ENCODE peak calls at places on chromosomes 12 and 14, in eight cellular contexts. W, F, Y, P, S, I, E and U are unnamed samples.

GRCh38 chr12:110320548-110320947 is 39.5 kb downstream of the ATP2A2 start:
- DNase-seq in I (no peak), W (no peak), P (no peak), Y (no peak), E (no peak), S (no peak), F (no peak), U (no peak)

GRCh38 chr12:89856431-89856830 is 147.8 kb upstream of the ATP2B1 start:
- DNase-seq in W (no peak), I (peak), S (no peak), Y (peak), E (no peak), F (no peak), P (peak), U (peak)

GRCh38 chr12:66776974-66777373 is 98.1 kb upstream of the GRIP1 start:
- DNase-seq in F (no peak), S (no peak), Y (no peak), E (peak), P (no peak), W (no peak), I (no peak), U (no peak)

GRCh38 chr12:39352470-39352869 is 90.5 kb downstream of the KIF21A start:
- DNase-seq in W (no peak), I (no peak), F (no peak), P (no peak), Y (no peak), E (no peak), S (no peak), U (peak)

GRCh38 chr12:4355843-4356327 is 23.6 kb downstream of the FGF23 start:
- DNase-seq in I (peak), W (peak), S (peak), Y (no peak), F (no peak), E (peak), P (peak), U (peak)

GRCh38 chr14:21202463-21203358 is 46.8 kb upstream of the OR5AU1 start:
- DNase-seq in P (no peak), Y (no peak), S (no peak), I (no peak), E (no peak), W (no peak), F (no peak), U (peak)

GRCh38 chr12:107320031-107320928 is 226.9 kb upstream of the CRY1 start:
- DNase-seq in Y (peak), E (peak), I (no peak), W (peak), F (peak), P (peak), S (peak), U (no peak)

GRCh38 chr12:58919271-58920101 is 818 bp downstream of the LRIG3 start:
- DNase-seq in P (peak), I (peak), S (peak), W (no peak), E (no peak), Y (peak), F (no peak), U (no peak)

GRCh38 chr14:21543426-21544350 is 17.5 kb upstream of the SALL2 start:
- DNase-seq in W (no peak), Y (no peak), F (no peak), E (no peak), S (peak), I (no peak), P (no peak), U (no peak)

GRCh38 chr12:105100998-105101397 is 6.5 kb upstream of the WASHC4 start:
- DNase-seq in P (peak), E (no peak), F (no peak), W (no peak), Y (peak), I (peak), S (no peak), U (no peak)

GRCh38 chr12:70011353-70011752 is 186.3 kb downstream of the MYRFL start:
- DNase-seq in E (no peak), I (no peak), S (no peak), P (no peak), W (no peak), F (no peak), Y (no peak), U (no peak)

GRCh38 chr14:95156765-95157194 is 549 bp downstream of the DICER1 start:
- DNase-seq in P (peak), I (peak), W (peak), Y (peak), S (no peak), F (peak), E (peak), U (no peak)

GRCh38 chr12:63792333-63792732 is 12.6 kb downstream of the RXYLT1 start:
- DNase-seq in I (no peak), F (no peak), S (no peak), P (no peak), Y (no peak), W (no peak), E (no peak), U (no peak)

GRCh38 chr12:113221997-113222729 is 899 bp downstream of the TPCN1 start:
- DNase-seq in E (no peak), I (no peak), P (no peak), S (no peak), W (no peak), F (no peak), Y (no peak), U (peak)

GRCh38 chr14:28759658-28760313 is 6.8 kb upstream of the FOXG1 start:
- DNase-seq in W (no peak), E (no peak), F (no peak), P (no peak), Y (no peak), I (no peak), S (peak), U (no peak)

GRCh38 chr12:91651728-91652127 is 469.1 kb upstream of the DCN start:
- DNase-seq in F (no peak), S (no peak), P (no peak), W (no peak), E (no peak), Y (no peak), I (no peak), U (no peak)